ENCODE peak calls at places on chromosomes 1 and 21, in six cellular contexts. B, Y, F, I, S and Z are unnamed samples. For H3K4me1, the result is how much of the 10 kb centered on the place peaks cover.

GRCh38 chr1:29524285-29525065 is 288.2 kb downstream of the PTPRU start:
- DNase-seq in B (no peak), Y (no peak), F (no peak), I (no peak), S (no peak), Z (peak)

GRCh38 chr1:114270255-114271117 is 116.8 kb upstream of the SYT6 start:
- DNase-seq in B (no peak), Y (peak), F (no peak), I (no peak), S (no peak), Z (no peak)

GRCh38 chr1:43619314-43619790 is 30.6 kb upstream of the KDM4A start:
- DNase-seq in B (no peak), Y (no peak), F (no peak), I (no peak), S (no peak), Z (no peak)

GRCh38 chr21:42526379-42526727 is 12.7 kb downstream of the SLC37A1 start:
- DNase-seq in B (peak), Y (no peak), F (no peak), I (no peak), S (peak), Z (no peak)

GRCh38 chr1:177948336-177948972 is 21.4 kb downstream of the SEC16B start:
- DNase-seq in B (peak), Y (no peak), F (peak), I (peak), S (peak), Z (peak)

GRCh38 chr21:41615613-41616012 is 107.7 kb upstream of the TMPRSS2 start:
- DNase-seq in B (no peak), Y (no peak), F (peak), I (no peak), S (no peak), Z (no peak)

GRCh38 chr1:41695118-41695517 is 210.6 kb upstream of the EDN2 start:
- DNase-seq in B (peak), Y (no peak), F (no peak), I (no peak), S (no peak), Z (peak)

GRCh38 chr1:104706631-104707147 is 957.0 kb downstream of the AMY1C start:
- DNase-seq in B (no peak), Y (no peak), F (no peak), I (no peak), S (peak), Z (peak)

GRCh38 chr21:46157987-46158451 is 2.6 kb upstream of the FTCD start:
- DNase-seq in B (no peak), Y (no peak), F (no peak), I (no peak), S (no peak), Z (peak)

GRCh38 chr21:45327458-45328197 is 39.9 kb upstream of the POFUT2 start:
- DNase-seq in B (peak), Y (no peak), F (no peak), I (no peak), S (no peak), Z (no peak)

GRCh38 chr1:115252585-115252984 is 85.5 kb downstream of the NGF start:
- DNase-seq in B (no peak), Y (no peak), F (no peak), I (no peak), S (no peak), Z (no peak)

GRCh38 chr1:68173283-68174172 is 58.8 kb downstream of the WLS start:
- DNase-seq in B (no peak), Y (no peak), F (peak), I (no peak), S (no peak), Z (no peak)

GRCh38 chr1:196774603-196775002 is at the start of gene CFHR3:
- DNase-seq in B (no peak), Y (no peak), F (no peak), I (no peak), S (no peak), Z (no peak)

GRCh38 chr1:207868769-207869721 is 41.9 kb downstream of the CD34 start:
- DNase-seq in B (peak), Y (peak), F (peak), I (peak), S (peak), Z (peak)

GRCh38 chr1:162822391-162823200 is 32.1 kb downstream of the HSD17B7 start:
- DNase-seq in B (peak), Y (no peak), F (no peak), I (no peak), S (no peak), Z (peak)

GRCh38 chr1:70945266-70945665 is 102.3 kb downstream of the PTGER3 start:
- DNase-seq in B (peak), Y (no peak), F (no peak), I (no peak), S (no peak), Z (no peak)

GRCh38 chr1:199221371-199222150 is 582.7 kb downstream of the PTPRC start:
- DNase-seq in B (no peak), Y (no peak), F (no peak), I (no peak), S (no peak), Z (no peak)

GRCh38 chr1:39046811-39047210 is 20.7 kb downstream of the NDUFS5 start:
- DNase-seq in B (no peak), Y (no peak), F (no peak), I (no peak), S (no peak), Z (peak)

GRCh38 chr1:39050001-39050400 is 23.9 kb downstream of the NDUFS5 start:
- DNase-seq in B (no peak), Y (no peak), F (no peak), I (no peak), S (no peak), Z (no peak)

GRCh38 chr1:39048745-39049370 is 22.7 kb downstream of the NDUFS5 start:
- DNase-seq in B (no peak), Y (no peak), F (no peak), I (no peak), S (no peak), Z (no peak)

GRCh38 chr1:39047374-39048229 is 21.5 kb downstream of the NDUFS5 start:
- DNase-seq in B (peak), Y (peak), F (peak), I (peak), S (peak), Z (peak)

GRCh38 chr1:39051956-39052355 is 25.8 kb downstream of the NDUFS5 start:
- DNase-seq in B (no peak), Y (no peak), F (no peak), I (no peak), S (no peak), Z (no peak)
- TF ChIP-seq POLR2A in B (no peak), Y (no peak), F (no peak), I (no peak), S (no peak), Z (no peak)

DNA sequence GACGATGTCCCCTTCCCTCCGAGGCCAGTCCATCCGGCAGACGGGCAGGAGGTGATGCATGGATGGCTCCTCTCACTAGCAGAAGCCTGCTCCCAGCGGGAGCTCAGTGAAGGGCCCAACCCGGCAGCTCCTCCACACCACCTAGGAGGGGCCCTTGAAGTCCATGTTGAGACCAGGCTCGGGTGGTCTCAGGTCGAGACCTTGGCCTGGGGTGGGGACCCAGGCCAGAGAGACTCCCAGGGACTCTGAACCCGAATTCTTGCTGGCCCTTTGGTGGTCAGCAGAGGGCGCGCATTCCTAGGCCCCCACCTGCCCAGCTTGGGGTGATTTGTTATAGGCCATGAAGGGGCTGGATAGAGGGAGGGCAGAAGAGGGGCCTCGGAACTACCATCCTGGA is 642 bp upstream of the NT5C1A start:
- DNase-seq in B (no peak), Y (no peak), F (no peak), I (no peak), S (no peak), Z (peak)
- H3K27ac ChIP-seq in B (no peak), Y (no peak), F (no peak), I (no peak), S (no peak), Z (no peak)

DNA sequence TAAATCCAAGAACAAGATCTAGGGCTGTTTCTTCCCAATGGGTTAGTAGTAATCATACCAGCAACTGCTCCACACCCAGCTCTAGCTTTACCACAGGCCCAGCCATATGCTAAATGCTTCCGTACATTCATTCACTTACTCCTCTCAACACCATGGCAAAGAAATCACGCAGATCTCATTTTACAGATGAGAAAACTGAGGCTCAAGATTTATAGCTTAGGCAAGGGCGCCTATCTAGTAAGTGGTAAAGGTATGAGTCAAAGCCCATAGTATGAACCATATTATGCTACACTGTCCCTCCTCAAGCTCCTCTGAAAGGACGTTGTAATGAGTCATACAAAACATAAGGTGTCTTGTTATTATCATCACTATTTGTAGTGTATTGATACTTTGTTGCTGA is 82.2 kb downstream of the NIBAN1 start:
- DNase-seq in B (no peak), Y (no peak), F (peak), I (no peak), S (no peak), Z (no peak)
- H3K4me1 ChIP-seq in B (under half), Y (half or more), F (under half), I (under half), S (under half), Z (under half)

GRCh38 chr1:11979818-11980675 is at the start of gene MFN2:
- DNase-seq in B (peak), Y (peak), F (peak), I (peak), S (peak), Z (peak)
- TF ChIP-seq POLR2A in B (peak), Y (peak), F (peak), I (peak), S (peak), Z (peak)

GRCh38 chr1:101291562-101292035 is 54.8 kb downstream of the S1PR1 start:
- DNase-seq in B (no peak), Y (no peak), F (peak), I (no peak), S (peak), Z (peak)

GRCh38 chr1:101288491-101288944 is 51.7 kb downstream of the S1PR1 start:
- DNase-seq in B (peak), Y (no peak), F (peak), I (peak), S (peak), Z (peak)

GRCh38 chr1:101290922-101291561 is 54.2 kb downstream of the S1PR1 start:
- DNase-seq in B (no peak), Y (no peak), F (no peak), I (no peak), S (no peak), Z (no peak)

GRCh38 chr1:101293461-101294045 is 56.7 kb downstream of the S1PR1 start:
- DNase-seq in B (no peak), Y (no peak), F (peak), I (no peak), S (no peak), Z (no peak)

DNA sequence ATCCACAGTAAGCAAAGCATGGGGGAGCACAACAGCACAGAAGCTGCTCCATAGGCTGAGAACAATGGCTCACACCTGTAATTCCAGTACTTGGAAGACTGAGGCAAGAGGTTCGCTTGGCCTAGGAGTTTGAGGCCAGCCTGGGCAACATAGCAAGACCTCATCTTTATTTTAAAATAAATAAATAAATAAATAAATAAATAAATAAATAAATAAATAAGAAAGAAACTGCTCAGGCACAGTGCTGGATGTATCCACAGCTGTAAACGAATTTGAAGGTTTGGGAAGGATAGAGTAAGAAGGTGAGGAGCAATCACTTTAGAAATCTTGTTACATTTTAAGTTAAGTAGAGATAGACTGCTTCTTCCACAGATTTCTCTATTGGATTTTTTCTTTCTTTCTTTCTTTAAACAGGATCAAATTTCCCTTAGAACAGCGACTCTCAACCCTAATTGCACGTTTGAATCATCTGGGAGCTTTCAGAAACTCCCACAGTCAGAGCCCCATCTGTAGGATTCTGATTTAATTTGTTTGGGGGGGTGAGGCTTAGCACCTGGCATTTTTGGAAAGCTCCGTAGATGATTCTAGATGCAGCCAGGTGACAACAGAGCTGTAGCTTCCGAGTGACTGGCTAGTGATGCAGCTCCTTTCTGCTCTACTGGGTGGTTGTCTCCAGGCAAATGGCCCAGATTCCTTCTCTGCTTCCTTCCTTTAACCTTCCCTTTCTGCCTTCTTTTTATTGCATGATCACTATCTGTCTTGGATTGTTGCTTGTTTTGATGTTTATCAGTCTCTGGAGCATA is 53.5 kb downstream of the S1PR1 start:
- DNase-seq in B (no peak), Y (no peak), F (no peak), I (no peak), S (no peak), Z (no peak)
- H3K27ac ChIP-seq in B (no peak), Y (no peak), F (no peak), I (no peak), S (no peak), Z (no peak)

GRCh38 chr1:7506677-7507619 is 264.1 kb upstream of the VAMP3 start:
- DNase-seq in B (no peak), Y (no peak), F (no peak), I (no peak), S (no peak), Z (no peak)
- H3K4me1 ChIP-seq in B (under half), Y (under half), F (under half), I (under half), S (under half), Z (under half)